ENCODE peak calls at places on chromosome X, in four cellular contexts. D is H1, X is HCT116, U is PC-3. I is an unnamed sample.

GRCh38 chrX:2701600-2701999 is 10.5 kb downstream of the CD99 start:
- DNase-seq in U (no peak), X (no peak), D (no peak), I (no peak)

GRCh38 chrX:11351375-11352295 is 58.4 kb downstream of the AMELX start:
- DNase-seq in U (no peak), X (no peak), D (no peak), I (peak)

GRCh38 chrX:117839544-117839943 is 277.1 kb downstream of the KLHL13 start:
- DNase-seq in D (no peak), U (peak), X (no peak), I (no peak)

GRCh38 chrX:112642349-112642748 is 37.4 kb downstream of the LHFPL1 start:
- DNase-seq in D (peak), U (peak), X (peak), I (peak)

GRCh38 chrX:55026840-55027239 is 3.9 kb downstream of the ALAS2 start:
- DNase-seq in U (no peak), D (no peak), X (no peak), I (no peak)

GRCh38 chrX:78116365-78116764 is 12.3 kb downstream of the PGK1 start:
- DNase-seq in D (no peak), X (no peak), U (no peak), I (no peak)

GRCh38 chrX:97389761-97390192 is 506.1 kb downstream of the RPA4 start:
- DNase-seq in U (peak), D (no peak), X (peak), I (peak)

GRCh38 chrX:111254896-111255693 is 15.2 kb downstream of the CAPN6 start:
- DNase-seq in X (no peak), D (no peak), U (peak), I (no peak)

GRCh38 chrX:153457827-153458466 is 12.1 kb upstream of the TREX2 start:
- DNase-seq in U (no peak), D (no peak), X (no peak), I (no peak)

GRCh38 chrX:46140272-46140671 is 404.9 kb downstream of the ZNF674 start:
- DNase-seq in D (no peak), U (no peak), X (no peak), I (no peak)

GRCh38 chrX:17459596-17459995 is 84.6 kb downstream of the NHS start:
- DNase-seq in U (no peak), D (no peak), X (no peak), I (peak)

GRCh38 chrX:42797646-42798045 is 19.7 kb upstream of the PPP1R2C start:
- DNase-seq in D (no peak), X (no peak), U (no peak), I (no peak)

GRCh38 chrX:39063037-39063436 is 261.8 kb downstream of the MID1IP1 start:
- DNase-seq in U (peak), D (no peak), X (no peak), I (no peak)

GRCh38 chrX:46268429-46268828 is 276.8 kb downstream of the ZNF674 start:
- DNase-seq in X (peak), U (peak), D (no peak), I (no peak)

GRCh38 chrX:48989483-48989882 is 12.6 kb downstream of the GRIPAP1 start:
- DNase-seq in X (no peak), U (no peak), D (no peak), I (no peak)

GRCh38 chrX:154310991-154311541 is 15.5 kb downstream of the TKTL1 start:
- DNase-seq in D (no peak), U (no peak), X (no peak), I (no peak)

GRCh38 chrX:3176439-3176820 is 135.2 kb downstream of the ARSF start:
- DNase-seq in D (no peak), X (no peak), U (no peak), I (peak)

GRCh38 chrX:118420462-118420861 is 74.6 kb downstream of the WDR44 start:
- DNase-seq in X (no peak), U (no peak), D (no peak), I (peak)

GRCh38 chrX:38365939-38366338 is 13.5 kb downstream of the OTC start:
- DNase-seq in D (no peak), X (no peak), U (no peak), I (no peak)

GRCh38 chrX:40448793-40449192 is 132.0 kb upstream of the ATP6AP2 start:
- DNase-seq in D (no peak), X (no peak), U (no peak), I (no peak)

GRCh38 chrX:53831662-53832635 is 145.4 kb upstream of the HUWE1 start:
- DNase-seq in X (peak), D (peak), U (peak), I (no peak)

GRCh38 chrX:44344194-44344593 is 722 bp upstream of the EFHC2 start:
- DNase-seq in D (no peak), U (no peak), X (no peak), I (no peak)

GRCh38 chrX:36963069-36963808 is 44.9 kb upstream of the FAM47C start:
- DNase-seq in U (no peak), D (peak), X (no peak), I (no peak)

GRCh38 chrX:44904542-44905115 is 31.6 kb downstream of the KDM6A start:
- DNase-seq in X (no peak), D (no peak), U (no peak), I (peak)

GRCh38 chrX:37348237-37349130 is 680 bp upstream of the PRRG1 start:
- DNase-seq in X (no peak), D (no peak), U (peak), I (peak)

GRCh38 chrX:100731441-100732281 is at the start of gene SYTL4:
- DNase-seq in D (peak), X (peak), U (peak), I (no peak)

GRCh38 chrX:47583240-47583861 is 1.1 kb downstream of the TIMP1 start:
- DNase-seq in D (no peak), U (no peak), X (no peak), I (no peak)

GRCh38 chrX:10636337-10636736 is 16.0 kb upstream of the MID1 start:
- DNase-seq in U (peak), D (no peak), X (peak), I (no peak)

GRCh38 chrX:54076903-54077302 is 32.6 kb upstream of the PHF8 start:
- DNase-seq in D (no peak), X (no peak), U (peak), I (no peak)

GRCh38 chrX:112786076-112786475 is 54.6 kb downstream of the AMOT start:
- DNase-seq in U (no peak), X (no peak), D (no peak), I (no peak)

DNA sequence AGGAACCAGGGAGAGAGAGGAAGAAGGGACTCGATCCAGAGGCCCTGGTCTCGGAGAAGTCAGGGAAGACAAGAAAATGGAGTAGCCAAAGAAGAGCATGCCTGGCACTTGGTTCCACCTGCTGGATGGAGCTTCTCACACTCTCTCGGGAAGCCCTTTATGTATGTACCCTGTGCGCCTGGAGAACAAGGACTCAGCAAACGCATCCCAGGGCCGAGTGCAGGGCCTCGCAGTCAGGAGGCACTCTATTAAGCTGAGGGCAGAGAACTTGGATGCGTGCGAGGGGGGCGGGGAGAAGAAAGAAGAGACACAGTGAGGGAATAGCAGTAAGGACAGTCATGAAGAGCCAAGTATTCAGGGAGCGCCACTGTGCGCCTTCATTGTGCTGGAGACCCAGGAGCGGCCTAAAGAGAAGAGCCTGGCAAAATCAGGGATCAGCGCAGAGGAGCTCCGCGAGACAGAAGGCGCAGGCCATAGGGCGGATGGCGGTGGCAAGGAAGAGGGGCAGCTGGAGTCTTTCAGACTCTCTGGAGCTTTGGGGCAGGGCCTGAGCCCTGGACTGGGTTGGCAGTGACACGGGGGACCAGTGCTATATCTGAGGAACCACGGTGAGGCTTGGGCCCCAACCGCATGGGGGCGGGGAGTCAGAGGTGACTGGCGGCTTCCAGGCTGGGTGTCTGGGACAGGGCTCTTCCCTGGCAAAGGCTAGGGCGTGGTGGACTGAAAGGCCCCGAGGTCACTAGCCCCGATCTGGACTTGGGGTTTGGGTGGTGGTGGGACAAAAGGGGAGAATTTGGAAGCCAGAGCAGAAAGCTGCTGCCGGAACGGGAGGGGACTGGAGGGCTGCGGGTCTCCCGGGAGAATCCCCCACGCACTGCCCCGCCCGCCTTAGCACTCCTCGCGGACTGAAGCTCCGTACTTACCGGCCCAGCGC is 1.9 kb upstream of the SEPTIN6 start:
- DNase-seq in U (no peak), D (peak), X (no peak), I (no peak)
- TF ChIP-seq CTCF in U (no peak), D (no peak), X (no peak), I (peak)

GRCh38 chrX:136199365-136199764 is 51.8 kb downstream of the MAP7D3 start:
- DNase-seq in D (no peak), X (no peak), U (no peak), I (no peak)
- H3K4me3 ChIP-seq in D (no peak), X (no peak), U (no peak), I (no peak)

GRCh38 chrX:129754266-129755024 is 15.7 kb downstream of the XPNPEP2 start:
- DNase-seq in U (no peak), X (no peak), D (peak), I (no peak)
- TF ChIP-seq CTCF in U (peak), X (no peak), D (no peak), I (peak)

DNA sequence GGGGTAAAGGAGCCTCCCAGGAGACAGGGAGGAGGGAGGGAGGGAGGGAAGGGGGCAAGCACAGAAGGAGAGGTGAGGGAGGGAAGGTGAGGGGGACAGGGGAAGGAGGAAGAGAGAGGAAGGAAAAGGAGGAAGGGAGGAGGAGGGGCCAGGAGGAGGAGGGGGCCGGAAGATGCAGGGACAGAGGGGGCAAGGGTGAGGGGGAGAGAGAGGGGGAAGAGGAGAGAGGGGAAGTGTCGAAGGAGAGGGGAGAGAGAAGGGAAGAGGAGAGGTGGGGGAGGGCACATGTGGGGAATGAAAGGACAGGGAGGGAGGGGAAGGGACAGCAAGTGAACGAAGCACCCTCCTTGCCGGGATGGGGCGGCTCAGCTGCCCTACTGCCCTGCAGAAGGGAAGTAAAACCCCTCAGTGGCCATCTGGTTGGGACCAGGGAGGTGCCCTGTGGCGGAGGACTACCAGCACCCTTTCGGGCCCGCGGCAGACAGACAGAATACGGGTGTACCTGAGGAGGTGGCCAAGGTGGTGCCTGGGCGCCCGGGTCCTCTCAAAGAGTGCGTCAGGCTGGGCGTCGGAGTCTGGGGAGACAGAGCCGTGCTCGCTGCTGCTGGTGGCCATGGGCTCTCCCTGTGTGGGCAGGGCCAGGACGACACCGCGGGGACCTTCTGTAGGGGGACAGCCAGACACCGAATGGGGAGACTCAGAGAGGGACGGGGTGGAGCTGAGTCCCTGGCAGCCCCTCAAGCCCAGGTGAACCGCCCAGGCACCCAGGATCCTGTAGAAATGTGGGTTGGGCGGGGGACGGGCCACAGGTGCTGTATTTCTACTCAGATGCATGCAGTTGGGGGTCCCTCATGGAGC is 29.5 kb downstream of the PDHA1 start:
- DNase-seq in X (no peak), D (peak), U (no peak), I (no peak)
- H3K4me3 ChIP-seq in X (no peak), D (peak), U (peak), I (peak)

DNA sequence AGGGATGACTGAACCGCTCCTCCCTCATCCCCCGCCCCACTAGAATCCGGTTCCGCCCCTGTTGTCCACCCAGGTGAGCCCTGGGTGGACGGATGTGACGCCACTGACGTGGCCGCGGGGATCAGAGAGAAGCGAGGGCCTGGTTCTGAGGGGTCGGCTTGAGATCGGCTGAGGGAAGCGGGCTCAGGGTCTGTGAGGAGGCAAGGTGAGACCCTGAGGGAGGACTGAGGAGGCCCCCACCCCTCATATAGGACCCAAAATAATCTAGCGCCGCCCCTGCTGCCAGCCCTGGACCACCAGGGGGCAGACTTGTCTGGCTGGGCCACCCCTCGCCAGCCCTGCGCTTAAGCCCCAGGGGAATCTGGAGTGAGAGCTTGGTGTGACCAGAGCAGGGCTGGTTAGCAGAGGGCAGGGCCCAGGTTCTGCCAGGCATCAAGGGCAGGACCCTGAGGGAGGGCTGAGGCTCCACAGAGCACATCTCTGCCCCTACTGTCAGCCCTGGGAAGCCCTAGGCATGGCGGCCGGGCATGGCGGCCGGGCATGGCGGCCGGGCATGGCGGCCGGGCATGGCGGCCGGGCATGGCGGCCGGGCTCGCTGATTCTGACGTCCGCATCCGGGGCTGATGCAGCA is at the start of gene MAGEA8:
- DNase-seq in X (no peak), D (peak), U (no peak), I (no peak)
- TF ChIP-seq CTCF in X (peak), D (peak), U (peak), I (no peak)

I was measured in astrocyte of the cerebellum.